ENCODE peak calls at places on chromosome 10, in four cellular contexts. One of them, this sample, is unnamed.
A peak's percentile ranks its signal among the peaks of the same experiment; 100 is the strongest.

GRCh38 chr10:122492006-122492405 is 30.7 kb downstream of the HTRA1 start:
- DNase-seq in erythroblast: no peak
- DNase-seq in HFFc6: no peak
- DNase-seq in T-helper 1 cell: no peak
- DNase-seq in this sample: no peak

GRCh38 chr10:104835422-104835821 is 194.3 kb downstream of the SORCS3 start:
- DNase-seq in erythroblast: no peak
- DNase-seq in HFFc6: no peak
- DNase-seq in T-helper 1 cell: no peak
- DNase-seq in this sample: no peak

GRCh38 chr10:3702569-3702968 is 82.4 kb downstream of the KLF6 start:
- DNase-seq in erythroblast: no peak
- DNase-seq in HFFc6: no peak
- DNase-seq in T-helper 1 cell: no peak
- DNase-seq in this sample: no peak

GRCh38 chr10:11335167-11335652 is 276.2 kb downstream of the USP6NL start:
- DNase-seq in erythroblast: no peak
- DNase-seq in HFFc6: no peak
- DNase-seq in T-helper 1 cell: no peak
- DNase-seq in this sample: no peak

GRCh38 chr10:89088901-89089300 is 98.3 kb downstream of the FAS start:
- DNase-seq in erythroblast: no peak
- DNase-seq in HFFc6: no peak
- DNase-seq in T-helper 1 cell: no peak
- DNase-seq in this sample: no peak

GRCh38 chr10:128063736-128064614 is 62.2 kb downstream of the MKI67 start:
- DNase-seq in erythroblast: no peak
- DNase-seq in HFFc6: no peak
- DNase-seq in T-helper 1 cell: no peak
- DNase-seq in this sample: no peak

GRCh38 chr10:63752318-63752717 is 231.1 kb downstream of the REEP3 start:
- DNase-seq in erythroblast: no peak
- DNase-seq in HFFc6: no peak
- DNase-seq in T-helper 1 cell: no peak
- DNase-seq in this sample: no peak

GRCh38 chr10:60627778-60628773 is 150.2 kb upstream of the CDK1 start:
- DNase-seq in erythroblast: no peak
- DNase-seq in HFFc6: no peak
- DNase-seq in T-helper 1 cell: no peak
- DNase-seq in this sample: no peak

GRCh38 chr10:109956454-109957091 is 33.3 kb upstream of the XPNPEP1 start:
- DNase-seq in erythroblast: peak; percentile 83
- DNase-seq in HFFc6: peak; percentile 51
- DNase-seq in T-helper 1 cell: no peak
- DNase-seq in this sample: no peak

GRCh38 chr10:128567561-128567960 is 441.3 kb upstream of the MKI67 start:
- DNase-seq in erythroblast: no peak
- DNase-seq in HFFc6: no peak
- DNase-seq in T-helper 1 cell: no peak
- DNase-seq in this sample: no peak

GRCh38 chr10:51886438-51887068 is 187.2 kb upstream of the CSTF2T start:
- DNase-seq in erythroblast: no peak
- DNase-seq in HFFc6: peak; percentile 49
- DNase-seq in T-helper 1 cell: no peak
- DNase-seq in this sample: no peak

GRCh38 chr10:16779375-16779774 is 37.8 kb downstream of the RSU1 start:
- DNase-seq in erythroblast: no peak
- DNase-seq in HFFc6: no peak
- DNase-seq in T-helper 1 cell: no peak
- DNase-seq in this sample: no peak

GRCh38 chr10:122240401-122240800 is 30.7 kb upstream of the BTBD16 start:
- DNase-seq in erythroblast: no peak
- DNase-seq in HFFc6: no peak
- DNase-seq in T-helper 1 cell: no peak
- DNase-seq in this sample: no peak

GRCh38 chr10:124999433-125000365 is 57.8 kb downstream of the ZRANB1 start:
- DNase-seq in erythroblast: no peak
- DNase-seq in HFFc6: peak; percentile 42
- DNase-seq in T-helper 1 cell: no peak
- DNase-seq in this sample: no peak

GRCh38 chr10:44386546-44387052 is 1.7 kb upstream of the CXCL12 start:
- DNase-seq in erythroblast: peak; percentile 59
- DNase-seq in HFFc6: peak; percentile 25
- DNase-seq in T-helper 1 cell: no peak
- DNase-seq in this sample: no peak

GRCh38 chr10:130105724-130106123 is 4.9 kb downstream of the C10orf143 start:
- DNase-seq in erythroblast: no peak
- DNase-seq in HFFc6: no peak
- DNase-seq in T-helper 1 cell: no peak
- DNase-seq in this sample: no peak